ENCODE peak calls at places on chromosomes 7 and 10, in nine cellular contexts. Y, S, N, B, O, M, R, W and X are unnamed samples.

GRCh38 chr7:111294494-111294893 is 203.6 kb downstream of the LRRN3 start:
- DNase-seq in Y (no peak), S (no peak), N (no peak), B (no peak), O (no peak), M (no peak), R (no peak), W (no peak), X (no peak)

GRCh38 chr7:105648561-105649401 is 67.5 kb upstream of the EFCAB10 start:
- DNase-seq in Y (no peak), S (no peak), N (no peak), B (no peak), O (peak), M (peak), R (no peak), W (no peak), X (no peak)

GRCh38 chr7:142516038-142516501 is 233.2 kb upstream of the PRSS1 start:
- DNase-seq in Y (no peak), S (peak), N (peak), B (no peak), O (peak), M (peak), R (no peak), W (peak), X (peak)

GRCh38 chr7:32406386-32406785 is 83.8 kb downstream of the LSM5 start:
- DNase-seq in Y (no peak), S (no peak), N (no peak), B (no peak), O (no peak), M (no peak), R (no peak), W (no peak), X (no peak)

GRCh38 chr10:121570316-121570715 is 27.9 kb downstream of the FGFR2 start:
- DNase-seq in Y (no peak), S (no peak), N (no peak), B (no peak), O (no peak), M (no peak), R (no peak), W (no peak), X (no peak)

GRCh38 chr7:121107923-121108498 is 119.5 kb downstream of the CPED1 start:
- DNase-seq in Y (no peak), S (no peak), N (no peak), B (no peak), O (peak), M (no peak), R (peak), W (no peak), X (peak)

GRCh38 chr7:117283371-117283770 is 39.5 kb downstream of the WNT2 start:
- DNase-seq in Y (no peak), S (no peak), N (peak), B (no peak), O (peak), M (no peak), R (no peak), W (no peak), X (no peak)

GRCh38 chr7:24931787-24932186 is 48.2 kb downstream of the OSBPL3 start:
- DNase-seq in Y (no peak), S (no peak), N (no peak), B (no peak), O (no peak), M (no peak), R (no peak), W (no peak), X (no peak)

GRCh38 chr10:77737608-77738007 is 100.0 kb upstream of the KCNMA1 start:
- DNase-seq in Y (no peak), S (no peak), N (peak), B (no peak), O (peak), M (no peak), R (no peak), W (no peak), X (no peak)

GRCh38 chr10:79390057-79390456 is 42.8 kb downstream of the PPIF start:
- DNase-seq in Y (no peak), S (no peak), N (no peak), B (no peak), O (no peak), M (no peak), R (no peak), W (no peak), X (no peak)

GRCh38 chr10:29859521-29860130 is 199.8 kb downstream of the JCAD start:
- DNase-seq in Y (no peak), S (no peak), N (no peak), B (no peak), O (peak), M (no peak), R (no peak), W (no peak), X (no peak)

GRCh38 chr10:88616250-88616977 is 29.9 kb downstream of the LIPJ start:
- DNase-seq in Y (peak), S (no peak), N (no peak), B (no peak), O (no peak), M (no peak), R (no peak), W (no peak), X (no peak)

GRCh38 chr10:56679578-56679977 is 318.5 kb upstream of the ZWINT start:
- DNase-seq in Y (no peak), S (no peak), N (no peak), B (no peak), O (no peak), M (no peak), R (no peak), W (no peak), X (no peak)

GRCh38 chr7:29946428-29947186 is 43.0 kb downstream of the SCRN1 start:
- DNase-seq in Y (peak), S (no peak), N (no peak), B (no peak), O (peak), M (peak), R (no peak), W (peak), X (no peak)

GRCh38 chr7:66150471-66150870 is 35.8 kb downstream of the CRCP start:
- DNase-seq in Y (peak), S (no peak), N (peak), B (no peak), O (peak), M (peak), R (no peak), W (peak), X (no peak)

GRCh38 chr10:6400331-6400730 is 179.7 kb downstream of the PRKCQ start:
- DNase-seq in Y (no peak), S (no peak), N (no peak), B (no peak), O (no peak), M (no peak), R (no peak), W (peak), X (no peak)

GRCh38 chr10:95767884-95768556 is 12.1 kb downstream of the ENTPD1 start:
- DNase-seq in Y (no peak), S (no peak), N (no peak), B (no peak), O (peak), M (no peak), R (no peak), W (peak), X (no peak)

GRCh38 chr10:123759496-123760070 is 93.4 kb downstream of the GPR26 start:
- DNase-seq in Y (no peak), S (no peak), N (no peak), B (no peak), O (no peak), M (no peak), R (no peak), W (no peak), X (no peak)

GRCh38 chr7:21636694-21637093 is 93.9 kb downstream of the DNAH11 start:
- DNase-seq in Y (no peak), S (no peak), N (no peak), B (no peak), O (no peak), M (no peak), R (no peak), W (no peak), X (no peak)

GRCh38 chr10:126565456-126565855 is 105.0 kb downstream of the C10orf90 start:
- DNase-seq in Y (no peak), S (no peak), N (no peak), B (no peak), O (no peak), M (no peak), R (no peak), W (no peak), X (no peak)

GRCh38 chr7:7761340-7761973 is 43.0 kb upstream of the RPA3 start:
- DNase-seq in Y (no peak), S (no peak), N (no peak), B (no peak), O (peak), M (no peak), R (no peak), W (no peak), X (peak)

GRCh38 chr7:127375626-127376025 is 16.9 kb downstream of the ZNF800 start:
- DNase-seq in Y (no peak), S (no peak), N (no peak), B (no peak), O (no peak), M (no peak), R (no peak), W (no peak), X (no peak)

GRCh38 chr7:50793115-50793946 is 10.6 kb upstream of the GRB10 start:
- DNase-seq in Y (peak), S (no peak), N (no peak), B (peak), O (peak), M (peak), R (no peak), W (peak), X (no peak)

GRCh38 chr7:151679868-151680534 is 160.3 kb upstream of the RHEB start:
- DNase-seq in Y (no peak), S (no peak), N (no peak), B (peak), O (no peak), M (no peak), R (no peak), W (no peak), X (peak)

GRCh38 chr7:92641921-92642511 is 51.8 kb upstream of the FAM133B start:
- DNase-seq in Y (no peak), S (peak), N (peak), B (no peak), O (peak), M (no peak), R (peak), W (no peak), X (peak)

GRCh38 chr7:43591551-43592180 is 8.8 kb downstream of the STK17A start:
- DNase-seq in Y (no peak), S (no peak), N (no peak), B (no peak), O (peak), M (no peak), R (no peak), W (no peak), X (no peak)

GRCh38 chr10:68876246-68876918 is 24.7 kb upstream of the DDX50 start:
- DNase-seq in Y (no peak), S (no peak), N (no peak), B (no peak), O (no peak), M (peak), R (no peak), W (no peak), X (no peak)

GRCh38 chr7:2717293-2717904 is 29.4 kb downstream of the AMZ1 start:
- DNase-seq in Y (no peak), S (no peak), N (no peak), B (no peak), O (peak), M (peak), R (no peak), W (no peak), X (no peak)

GRCh38 chr7:55030314-55030713 is 11.5 kb downstream of the EGFR start:
- DNase-seq in Y (no peak), S (no peak), N (no peak), B (no peak), O (peak), M (no peak), R (no peak), W (no peak), X (no peak)
- H3K4me3 ChIP-seq in Y (no peak), S (no peak), N (no peak), B (no peak), O (no peak), M (no peak), R (no peak), W (no peak), X (no peak)

DNA sequence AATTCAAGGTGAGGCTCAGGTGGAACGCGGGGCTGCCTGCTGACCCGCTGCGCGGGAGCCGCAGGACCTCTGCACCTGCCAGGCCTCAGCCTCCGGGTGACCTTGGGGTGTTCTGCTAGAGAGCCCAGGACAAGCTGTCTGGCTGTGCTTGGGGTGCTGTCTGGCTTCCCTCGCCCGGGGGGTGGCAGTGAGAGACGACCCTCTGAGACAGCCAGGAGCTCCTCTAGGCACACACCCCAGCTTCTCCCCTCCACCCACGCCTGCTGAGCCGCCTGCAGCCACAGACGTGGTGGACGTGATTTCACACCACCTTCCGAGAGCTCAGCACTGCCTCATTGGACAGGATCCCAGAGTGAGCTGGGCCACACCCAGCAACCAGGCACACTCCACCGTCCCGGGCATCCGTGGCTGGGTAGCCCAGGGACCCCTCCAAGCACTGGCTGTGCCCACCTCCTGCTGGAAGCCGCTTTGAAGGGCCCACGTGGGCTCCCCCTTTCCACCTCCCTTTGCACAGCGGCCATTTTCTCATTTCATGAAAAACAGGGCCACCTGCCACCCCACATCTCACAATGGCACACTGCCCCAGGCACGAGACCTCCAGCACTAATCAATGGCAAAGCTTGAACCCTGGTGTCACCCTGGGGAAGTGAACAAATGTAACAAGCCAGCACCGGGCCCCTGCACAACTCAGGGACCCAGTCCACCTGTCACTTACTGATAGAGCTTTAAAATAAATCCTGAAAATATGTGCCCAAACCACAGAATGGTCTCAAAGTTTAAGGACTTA is 35.0 kb downstream of the ZFAND2A start:
- DNase-seq in Y (peak), S (no peak), N (no peak), B (peak), O (peak), M (no peak), R (no peak), W (peak), X (no peak)
- H3K4me3 ChIP-seq in Y (peak), S (no peak), N (no peak), B (no peak), O (no peak), M (no peak), R (no peak), W (no peak), X (no peak)

GRCh38 chr10:22317771-22318565 is 1.8 kb downstream of the COMMD3 start:
- DNase-seq in Y (no peak), S (no peak), N (no peak), B (no peak), O (no peak), M (no peak), R (no peak), W (no peak), X (no peak)

GRCh38 chr10:22320591-22321155 is at the start of gene BMI1:
- DNase-seq in Y (peak), S (peak), N (no peak), B (peak), O (peak), M (peak), R (no peak), W (peak), X (peak)

GRCh38 chr10:22317121-22317370 is 858 bp downstream of the COMMD3 start:
- DNase-seq in Y (no peak), S (no peak), N (no peak), B (no peak), O (no peak), M (peak), R (no peak), W (peak), X (no peak)

GRCh38 chr10:22319559-22320558 is 1.0 kb upstream of the BMI1 start:
- DNase-seq in Y (no peak), S (no peak), N (no peak), B (no peak), O (no peak), M (no peak), R (no peak), W (no peak), X (no peak)

GRCh38 chr10:22318772-22319171 is 2.1 kb upstream of the BMI1 start:
- DNase-seq in Y (no peak), S (no peak), N (no peak), B (no peak), O (no peak), M (no peak), R (no peak), W (no peak), X (no peak)
- H3K4me3 ChIP-seq in Y (no peak), S (no peak), N (no peak), B (no peak), O (no peak), M (no peak), R (no peak), W (no peak), X (no peak)

DNA sequence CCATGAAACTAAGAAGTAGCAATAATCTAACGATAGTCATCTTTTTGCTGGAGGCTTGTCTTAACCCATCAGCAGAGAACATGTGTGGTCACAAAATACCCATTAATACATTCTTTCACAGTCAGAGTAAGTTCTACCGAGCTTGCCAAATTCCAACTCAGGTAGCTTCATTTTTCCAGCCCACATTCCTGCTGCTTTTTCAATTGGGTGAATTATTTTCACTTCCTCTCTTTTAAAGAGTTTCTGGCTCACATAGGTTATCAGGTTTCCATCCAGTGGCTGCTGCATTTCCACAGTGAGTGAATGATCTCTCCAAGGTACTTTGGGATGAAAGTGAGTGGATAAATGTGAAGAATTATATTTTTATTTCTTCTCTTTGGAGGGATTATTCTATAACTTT is 233.1 kb downstream of the SEMA3E start:
- DNase-seq in Y (no peak), S (no peak), N (no peak), B (no peak), O (no peak), M (no peak), R (no peak), W (no peak), X (no peak)
- H3K4me3 ChIP-seq in Y (no peak), S (no peak), N (no peak), B (no peak), O (no peak), M (no peak), R (no peak), W (no peak), X (no peak)

GRCh38 chr10:22630229-22631174 is 83.9 kb downstream of the PIP4K2A start:
- DNase-seq in Y (no peak), S (no peak), N (no peak), B (no peak), O (peak), M (no peak), R (no peak), W (no peak), X (peak)

GRCh38 chr10:22629126-22629525 is 85.3 kb downstream of the PIP4K2A start:
- DNase-seq in Y (no peak), S (no peak), N (no peak), B (no peak), O (peak), M (no peak), R (no peak), W (no peak), X (no peak)

GRCh38 chr10:22628309-22628708 is 86.1 kb downstream of the PIP4K2A start:
- DNase-seq in Y (no peak), S (no peak), N (no peak), B (no peak), O (no peak), M (no peak), R (no peak), W (no peak), X (no peak)

GRCh38 chr10:22631185-22631584 is 83.2 kb downstream of the PIP4K2A start:
- DNase-seq in Y (no peak), S (no peak), N (no peak), B (no peak), O (no peak), M (no peak), R (no peak), W (no peak), X (no peak)

DNA sequence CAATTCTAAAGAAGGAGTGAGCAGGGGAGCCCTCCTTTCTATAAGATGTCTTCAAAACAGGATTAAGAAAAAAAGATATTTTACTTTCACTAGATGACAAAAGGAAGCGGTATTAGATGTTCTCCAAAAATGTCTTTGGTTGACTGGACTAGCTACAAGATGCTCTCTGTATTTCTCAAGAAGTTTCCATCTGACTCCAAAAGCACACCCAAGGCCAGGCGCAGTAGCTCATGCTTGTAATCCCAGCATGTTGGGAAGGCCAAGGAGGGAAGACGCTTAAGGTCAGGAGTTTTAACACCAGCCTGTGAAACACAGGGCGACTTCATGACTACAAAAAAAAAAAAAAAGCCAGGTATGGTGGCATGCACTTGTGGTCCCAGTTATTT is 84.5 kb downstream of the PIP4K2A start:
- DNase-seq in Y (no peak), S (no peak), N (no peak), B (no peak), O (no peak), M (no peak), R (no peak), W (no peak), X (no peak)
- H3K4me3 ChIP-seq in Y (no peak), S (peak), N (no peak), B (no peak), O (no peak), M (no peak), R (peak), W (no peak), X (no peak)

GRCh38 chr7:27663989-27664331 is 1.3 kb upstream of the HIBADH start:
- DNase-seq in Y (no peak), S (no peak), N (no peak), B (no peak), O (no peak), M (no peak), R (no peak), W (no peak), X (no peak)
- H3K4me3 ChIP-seq in Y (no peak), S (peak), N (no peak), B (no peak), O (no peak), M (no peak), R (no peak), W (no peak), X (no peak)

DNA sequence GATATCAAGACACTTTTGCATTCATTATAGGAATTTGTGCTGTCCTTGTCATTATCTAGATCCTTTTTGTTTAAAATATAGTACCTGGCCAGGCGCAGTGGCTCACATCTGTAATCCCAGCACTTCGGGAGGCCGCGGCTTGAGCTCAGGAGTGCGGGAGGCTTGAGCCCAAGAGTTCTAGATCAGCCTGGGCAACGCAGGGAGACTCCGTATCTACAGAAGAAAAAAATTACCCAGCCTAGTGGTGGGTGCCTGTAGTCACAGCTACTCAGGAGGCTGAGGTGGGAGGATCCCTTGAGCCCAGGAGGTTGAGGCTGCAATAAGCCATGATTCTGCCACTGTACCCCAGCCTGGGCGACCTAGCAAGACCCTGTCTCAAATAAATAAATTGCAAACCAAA is 621 bp upstream of the MORN4 start:
- DNase-seq in Y (no peak), S (no peak), N (no peak), B (no peak), O (no peak), M (peak), R (no peak), W (peak), X (no peak)
- H3K4me3 ChIP-seq in Y (peak), S (peak), N (peak), B (no peak), O (peak), M (peak), R (peak), W (no peak), X (peak)

GRCh38 chr7:155490697-155491628 is 33.0 kb downstream of the EN2 start:
- DNase-seq in Y (peak), S (no peak), N (no peak), B (peak), O (peak), M (peak), R (peak), W (peak), X (no peak)
- H3K4me3 ChIP-seq in Y (peak), S (peak), N (no peak), B (peak), O (peak), M (peak), R (peak), W (no peak), X (no peak)